ENCODE peak calls at places on chromosomes 11 and 22, in four cellular contexts. S is cardiac muscle cell, T is lower lobe of right lung, L is astrocyte. P is an unnamed sample.

GRCh38 chr11:65486570-65487466 is 12.0 kb upstream of the MALAT1 start:
- DNase-seq in S (no peak), T (no peak), L (no peak), P (no peak)

GRCh38 chr11:18364495-18365047 is 29.8 kb upstream of the LDHA start:
- DNase-seq in S (no peak), T (no peak), L (no peak), P (no peak)

GRCh38 chr22:25777870-25778269 is 35.9 kb downstream of the MYO18B start:
- DNase-seq in S (peak; percentile 64), T (no peak), L (peak; percentile 13), P (no peak)

GRCh38 chr11:6747097-6747662 is 24.6 kb downstream of the OR2AG2 start:
- DNase-seq in S (no peak), T (no peak), L (no peak), P (no peak)

GRCh38 chr11:21475276-21475675 is 717.6 kb upstream of the ANO5 start:
- DNase-seq in S (no peak), T (no peak), L (no peak), P (no peak)

GRCh38 chr22:38973289-38974169 is 8.6 kb upstream of the APOBEC3B start:
- DNase-seq in S (peak; percentile 40), T (no peak), L (peak; percentile 6), P (no peak)

GRCh38 chr11:58513747-58514367 is 6.0 kb upstream of the OR5B21 start:
- DNase-seq in S (peak; percentile 77), T (no peak), L (peak; percentile 37), P (peak; percentile 27)

GRCh38 chr11:64251722-64251985 is 324 bp downstream of the PLCB3 start:
- DNase-seq in S (no peak), T (no peak), L (no peak), P (no peak)

GRCh38 chr11:58576792-58577440 is 1.3 kb upstream of the LPXN start:
- DNase-seq in S (peak; percentile 54), T (no peak), L (peak; percentile 59), P (no peak)

GRCh38 chr22:29359469-29359868 is 28.9 kb downstream of the AP1B1 start:
- DNase-seq in S (peak; percentile 75), T (no peak), L (peak; percentile 32), P (no peak)

GRCh38 chr22:19799322-19800190 is 39.0 kb downstream of the TBX1 start:
- DNase-seq in S (peak; percentile 86), T (peak; percentile 41), L (peak; percentile 95), P (peak; percentile 98)

GRCh38 chr22:50129121-50129734 is 39.4 kb downstream of the MOV10L1 start:
- DNase-seq in S (no peak), T (no peak), L (peak; percentile 57), P (no peak)

GRCh38 chr22:33000342-33001280 is 57.6 kb downstream of the SYN3 start:
- DNase-seq in S (peak; percentile 66), T (peak; percentile 62), L (no peak), P (peak; percentile 7)

GRCh38 chr22:37943471-37944198 is 9.8 kb downstream of the C22orf23 start:
- DNase-seq in S (no peak), T (no peak), L (no peak), P (no peak)

GRCh38 chr22:37199103-37199838 is 11.2 kb upstream of the C1QTNF6 start:
- DNase-seq in S (peak; percentile 99), T (peak; percentile 98), L (peak; percentile 85), P (peak; percentile 91)

GRCh38 chr11:113168358-113168757 is 146.0 kb upstream of the TTC12 start:
- DNase-seq in S (no peak), T (no peak), L (no peak), P (no peak)

GRCh38 chr11:2791139-2791520 is 91.3 kb upstream of the KCNQ1OT1 start:
- DNase-seq in S (no peak), T (peak; percentile 65), L (no peak), P (no peak)

GRCh38 chr11:78171951-78172350 is 16.5 kb downstream of the KCTD21 start:
- DNase-seq in S (no peak), T (no peak), L (no peak), P (no peak)

GRCh38 chr22:23565942-23566715 is 14.0 kb downstream of the IGLL1 start:
- DNase-seq in S (peak; percentile 6), T (no peak), L (no peak), P (no peak)

GRCh38 chr11:92071660-92072059 is 153.0 kb upstream of the FAT3 start:
- DNase-seq in S (no peak), T (no peak), L (no peak), P (no peak)

GRCh38 chr11:73640567-73640966 is 5.8 kb upstream of the PLEKHB1 start:
- DNase-seq in S (no peak), T (no peak), L (no peak), P (no peak)

DNA sequence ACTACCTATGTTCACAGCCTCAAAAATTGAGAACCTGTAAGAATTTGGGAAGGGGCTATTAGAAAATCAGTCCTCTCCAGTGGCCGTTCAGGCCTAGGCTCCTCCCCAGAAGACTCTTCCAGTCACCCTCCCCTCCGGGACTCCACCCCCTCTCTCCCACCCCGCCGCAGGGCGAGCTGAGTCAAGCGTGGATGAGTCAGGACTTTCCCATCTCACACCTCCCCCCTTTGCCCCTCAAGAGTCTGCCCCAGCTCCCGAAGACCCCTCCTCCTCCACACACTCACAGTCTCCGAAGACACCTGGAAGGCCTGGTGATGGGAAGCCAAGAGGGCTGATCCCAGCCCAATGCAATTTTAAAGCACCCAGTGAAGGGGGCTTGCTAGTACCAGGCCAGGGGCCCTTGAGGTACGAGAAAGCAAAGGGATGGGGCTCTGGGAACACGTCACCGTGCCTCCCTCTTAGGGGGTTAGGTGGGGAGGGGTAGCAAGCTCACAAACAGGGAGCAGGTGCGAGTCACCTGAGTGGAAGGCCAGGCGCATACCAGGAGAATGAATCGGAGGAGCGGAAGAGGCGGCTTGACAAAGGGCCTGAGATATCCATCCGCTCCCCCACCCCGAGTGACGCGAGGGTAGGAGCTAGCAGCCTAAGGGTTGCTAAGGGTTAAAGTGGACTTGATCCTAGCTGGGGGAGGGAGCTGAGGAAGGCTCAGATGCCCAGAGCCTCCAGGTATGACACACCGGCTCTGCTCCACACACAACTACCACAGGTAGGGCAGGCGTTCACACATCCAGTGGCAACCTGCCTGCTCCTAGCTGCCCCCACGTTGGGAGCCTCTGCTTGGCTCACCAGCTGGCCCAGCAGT is 13.6 kb downstream of the BCL9L start:
- DNase-seq in S (peak; percentile 89), T (no peak), L (peak; percentile 89), P (no peak)
- H3K4me3 ChIP-seq in S (no peak overlapping the region), T (peak overlapping the region; percentile 53), L (peak overlapping the region; percentile 31), P (peak overlapping the region; percentile 45)

DNA sequence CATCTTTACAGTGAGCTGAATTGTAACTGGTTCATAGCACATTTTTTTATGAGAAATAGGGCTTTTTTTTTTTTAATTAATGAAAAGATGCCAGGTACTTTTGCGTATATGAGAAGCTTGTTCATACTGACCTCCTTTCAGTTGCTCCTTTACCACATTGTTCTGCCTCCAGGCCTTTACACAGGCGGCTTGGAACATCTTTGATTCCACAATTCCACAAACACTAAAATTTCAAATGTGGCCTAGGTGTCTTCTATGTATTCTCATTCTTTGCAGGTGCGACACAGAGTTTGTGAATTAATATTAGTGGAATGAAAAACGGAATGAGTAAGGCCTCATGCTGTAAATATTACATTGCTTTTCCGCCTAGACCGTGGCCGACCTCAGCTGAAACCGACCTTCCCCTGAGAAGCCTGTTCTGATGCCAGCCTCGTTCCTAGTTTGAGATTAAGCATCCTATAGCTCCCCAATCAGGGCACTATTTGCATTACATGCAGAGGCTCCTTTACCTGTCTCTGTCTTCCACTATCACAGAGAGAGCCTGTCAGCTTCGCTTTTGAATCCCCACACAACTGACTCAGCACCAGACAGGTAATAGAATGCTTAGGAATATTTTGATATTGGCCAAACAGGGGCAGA is 125.8 kb downstream of the LDLRAD3 start:
- DNase-seq in S (no peak), T (no peak), L (no peak), P (no peak)
- TF ChIP-seq CTCF in S (no peak), T (no peak), L (no peak), P (no peak)

DNA sequence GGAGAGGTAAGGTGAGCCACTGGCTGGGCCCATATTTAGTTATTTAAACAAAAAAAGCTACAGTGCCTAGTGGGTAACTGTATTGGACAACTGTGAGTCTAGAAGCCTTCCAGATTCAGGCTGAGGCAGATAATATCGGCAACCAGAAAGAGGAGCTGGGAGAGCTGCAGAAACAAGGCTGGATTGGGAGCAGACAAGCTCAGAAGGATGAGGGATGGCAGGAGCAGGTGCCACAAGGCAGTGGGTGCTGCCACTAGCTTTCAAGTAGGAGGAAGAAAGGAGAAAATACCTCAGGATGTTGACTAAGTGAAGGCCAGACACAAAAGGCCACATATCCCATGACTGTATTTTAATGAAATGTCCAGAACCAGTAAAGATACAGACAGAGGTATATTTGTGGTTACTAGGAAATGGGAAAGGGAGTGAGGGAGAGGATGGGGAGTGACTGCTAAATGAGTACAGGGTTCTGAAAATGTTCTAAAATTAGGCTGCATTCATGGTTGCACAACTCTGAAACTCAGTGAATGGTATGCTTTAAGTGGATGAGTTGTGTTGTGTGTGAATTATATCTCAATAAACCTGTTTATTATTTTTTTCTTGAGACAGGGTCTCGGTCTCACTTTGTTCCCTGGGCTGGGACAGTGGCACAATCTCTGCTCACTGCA is 11.8 kb upstream of the RAPSN start:
- DNase-seq in S (no peak), T (no peak), L (no peak), P (no peak)
- H3K4me3 ChIP-seq in S (no peak overlapping the region), T (no peak overlapping the region), L (no peak overlapping the region), P (no peak overlapping the region)

GRCh38 chr11:12459374-12459773 is 82.0 kb downstream of the PARVA start:
- DNase-seq in S (no peak), T (no peak), L (no peak), P (no peak)
- TF ChIP-seq CTCF in S (no peak), T (no peak), L (no peak), P (no peak)

DNA sequence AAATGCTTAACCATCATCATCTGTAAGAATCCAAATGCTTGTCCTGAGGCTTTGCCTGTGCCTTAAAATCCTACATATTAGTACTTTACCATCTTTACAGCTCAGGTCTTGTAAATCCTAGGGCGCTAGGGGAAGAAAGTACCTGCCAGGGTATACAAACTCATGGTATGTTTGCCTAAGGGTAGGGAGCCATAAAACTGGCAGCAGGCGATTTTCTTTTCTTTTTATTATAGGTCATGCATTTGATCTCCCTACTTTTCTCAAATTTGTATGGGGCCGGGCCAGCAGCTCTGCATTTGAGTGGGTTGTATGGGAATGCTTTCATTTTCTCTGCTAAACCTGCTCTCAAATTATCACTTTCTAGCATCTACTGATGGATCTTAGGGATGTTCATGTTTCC is 24.0 kb upstream of the ZBED5 start:
- DNase-seq in S (no peak), T (no peak), L (no peak), P (no peak)
- H3K4me3 ChIP-seq in S (no peak overlapping the region), T (no peak overlapping the region), L (no peak overlapping the region), P (no peak overlapping the region)

GRCh38 chr11:110336054-110336453 is 39.6 kb upstream of the RDX start:
- DNase-seq in S (no peak), T (no peak), L (no peak), P (no peak)
- TF ChIP-seq CTCF in S (no peak), T (no peak), L (no peak), P (no peak)

DNA sequence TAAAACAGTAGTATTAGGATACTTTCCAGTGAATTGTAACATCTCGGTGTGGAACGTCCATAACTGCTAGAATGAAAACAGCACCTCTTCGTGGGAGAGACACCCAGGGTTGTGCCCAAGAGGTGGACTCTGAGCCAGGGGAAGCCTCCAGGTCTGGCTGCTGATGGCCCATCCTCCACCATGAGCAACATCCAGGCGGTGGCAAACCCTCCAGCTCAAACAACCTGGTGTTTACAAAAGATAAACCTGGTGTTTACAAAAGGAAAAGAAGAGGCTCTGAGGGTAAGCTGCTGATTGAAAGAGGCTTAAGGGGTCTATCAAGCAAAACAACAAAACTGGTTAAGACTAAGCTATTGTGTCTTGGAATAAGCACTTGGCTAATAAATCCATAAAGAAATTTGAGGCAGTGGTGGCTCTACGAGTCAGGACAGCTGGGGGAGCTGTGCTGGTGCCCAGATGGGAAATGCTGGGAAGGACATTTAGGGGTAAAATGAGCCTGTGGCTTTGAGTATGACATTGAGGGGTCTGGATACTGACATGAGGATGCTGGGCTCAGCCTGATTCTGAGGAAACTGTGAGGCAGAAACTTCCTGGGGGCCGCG is 909.0 kb downstream of the BRD1 start:
- DNase-seq in S (no peak), T (no peak), L (no peak), P (no peak)
- H3K4me3 ChIP-seq in S (no peak overlapping the region), T (no peak overlapping the region), L (no peak overlapping the region), P (no peak overlapping the region)